ENCODE peak calls at places on chromosome 3, in six cellular contexts. One of them, this sample, is unnamed.

GRCh38 chr3:43379343-43379742 is 93.0 kb downstream of the SNRK start:
- DNase-seq in HepG2: no peak
- DNase-seq in GM12891: no peak
- DNase-seq in K562: no peak
- DNase-seq in H1: no peak
- DNase-seq in GM12878: no peak
- DNase-seq in this sample: no peak

GRCh38 chr3:168417016-168417415 is 321.3 kb upstream of the GOLIM4 start:
- DNase-seq in GM12878: no peak
- DNase-seq in H1: no peak
- DNase-seq in GM12891: no peak
- DNase-seq in HepG2: no peak
- DNase-seq in K562: no peak
- DNase-seq in this sample: no peak

GRCh38 chr3:98034036-98034435 is 1.1 kb downstream of the GABRR3 start:
- DNase-seq in HepG2: no peak
- DNase-seq in K562: no peak
- DNase-seq in GM12891: no peak
- DNase-seq in GM12878: no peak
- DNase-seq in H1: no peak
- DNase-seq in this sample: no peak

GRCh38 chr3:123559040-123559861 is 25.6 kb downstream of the HACD2 start:
- DNase-seq in H1: no peak
- DNase-seq in HepG2: peak
- DNase-seq in GM12878: no peak
- DNase-seq in K562: peak
- DNase-seq in GM12891: no peak
- DNase-seq in this sample: no peak

GRCh38 chr3:157494581-157495281 is 8.5 kb downstream of the VEPH1 start:
- DNase-seq in K562: no peak
- DNase-seq in GM12878: no peak
- DNase-seq in GM12891: no peak
- DNase-seq in HepG2: no peak
- DNase-seq in H1: no peak
- DNase-seq in this sample: no peak

GRCh38 chr3:177977381-177978158 is 558.7 kb upstream of the KCNMB2 start:
- DNase-seq in GM12891: no peak
- DNase-seq in GM12878: no peak
- DNase-seq in H1: no peak
- DNase-seq in K562: no peak
- DNase-seq in HepG2: no peak
- DNase-seq in this sample: no peak

GRCh38 chr3:115814778-115815380 is 191.6 kb downstream of the GAP43 start:
- DNase-seq in K562: peak
- DNase-seq in H1: peak
- DNase-seq in HepG2: peak
- DNase-seq in GM12891: peak
- DNase-seq in GM12878: no peak
- DNase-seq in this sample: peak

GRCh38 chr3:122695927-122696561 is 15.4 kb downstream of the PARP14 start:
- DNase-seq in H1: no peak
- DNase-seq in GM12891: no peak
- DNase-seq in HepG2: no peak
- DNase-seq in GM12878: no peak
- DNase-seq in K562: no peak
- DNase-seq in this sample: no peak

GRCh38 chr3:180180795-180181194 is 144.1 kb upstream of the PEX5L start:
- DNase-seq in GM12878: no peak
- DNase-seq in HepG2: no peak
- DNase-seq in H1: no peak
- DNase-seq in GM12891: no peak
- DNase-seq in K562: no peak
- DNase-seq in this sample: no peak

DNA sequence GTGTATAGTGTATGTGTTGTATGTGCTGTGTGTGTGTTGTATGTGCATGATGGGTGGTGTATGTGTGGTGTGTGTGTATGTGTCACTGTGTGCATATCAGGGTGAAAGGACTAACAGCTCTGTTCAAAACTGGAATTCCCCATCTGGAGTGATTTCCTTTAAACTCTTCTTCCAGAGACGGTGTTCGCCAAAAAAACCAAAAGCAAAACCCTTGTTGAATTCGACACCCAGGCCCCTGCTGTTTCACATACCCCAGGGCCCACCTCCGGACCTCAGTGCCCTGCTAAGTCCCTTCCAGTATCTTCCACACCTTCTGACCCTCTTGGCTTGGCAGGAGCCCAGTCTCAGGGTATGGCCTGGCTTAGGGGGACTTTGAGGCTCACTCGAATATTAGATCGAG is 44.9 kb upstream of the SEC13 start:
- DNase-seq in HepG2: no peak
- DNase-seq in GM12878: no peak
- DNase-seq in GM12891: no peak
- DNase-seq in H1: no peak
- DNase-seq in K562: no peak
- DNase-seq in this sample: no peak
- TF ChIP-seq TAF1 in HepG2: no peak
- TF ChIP-seq TAF1 in GM12878: no peak
- TF ChIP-seq TAF1 in GM12891: no peak
- TF ChIP-seq TAF1 in H1: no peak
- TF ChIP-seq TAF1 in K562: no peak
- TF ChIP-seq TAF1 in this sample: no peak

DNA sequence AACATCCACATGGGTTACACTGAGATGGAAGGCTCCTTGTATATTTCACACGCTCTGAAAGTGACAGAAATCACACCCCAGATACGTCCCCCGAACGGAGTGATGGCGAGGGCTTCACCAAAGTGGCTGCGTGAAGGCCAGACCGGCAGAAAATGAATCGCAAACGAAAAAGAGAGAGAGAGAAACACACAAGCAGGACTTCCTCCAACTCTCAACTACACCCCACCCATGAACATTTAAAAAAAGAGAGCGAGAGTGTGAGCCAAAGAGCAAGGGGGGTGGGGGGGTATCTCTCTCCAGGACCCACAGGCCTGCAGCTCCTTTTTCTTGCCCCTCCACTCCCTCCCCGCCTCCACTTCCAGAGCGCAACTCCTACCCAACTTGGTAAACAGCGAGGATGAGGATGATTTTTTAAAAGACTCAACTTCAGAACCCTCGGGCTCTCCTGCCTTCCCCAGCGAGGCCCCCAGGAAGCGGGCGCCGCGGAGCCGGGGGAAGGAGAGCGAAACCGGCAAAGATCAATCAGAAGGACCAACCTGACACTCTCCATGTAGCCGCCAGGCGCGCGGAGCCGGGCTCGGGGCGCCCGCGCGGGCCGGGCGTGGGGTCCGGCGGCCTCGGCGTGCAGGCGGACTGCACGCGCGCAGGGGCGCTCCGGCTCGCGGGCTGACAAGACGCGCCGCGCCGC is 519.1 kb downstream of the FOXP1 start:
- DNase-seq in H1: peak
- DNase-seq in HepG2: peak
- DNase-seq in K562: peak
- DNase-seq in GM12878: no peak
- DNase-seq in GM12891: no peak
- DNase-seq in this sample: no peak
- TF ChIP-seq POLR2AphosphoS5 in H1: no peak
- TF ChIP-seq POLR2AphosphoS5 in HepG2: no peak
- TF ChIP-seq POLR2AphosphoS5 in K562: no peak
- TF ChIP-seq POLR2AphosphoS5 in GM12878: no peak
- TF ChIP-seq POLR2AphosphoS5 in GM12891: no peak
- TF ChIP-seq POLR2AphosphoS5 in this sample: no peak

GRCh38 chr3:12953201-12953712 is 111.9 kb upstream of the RPL32 start:
- DNase-seq in GM12878: no peak
- DNase-seq in GM12891: no peak
- DNase-seq in HepG2: no peak
- DNase-seq in H1: no peak
- DNase-seq in K562: peak
- DNase-seq in this sample: no peak
- TF ChIP-seq POLR2A in GM12878: no peak
- TF ChIP-seq POLR2A in GM12891: no peak
- TF ChIP-seq POLR2A in HepG2: no peak
- TF ChIP-seq POLR2A in H1: no peak
- TF ChIP-seq POLR2A in K562: peak
- TF ChIP-seq POLR2A in this sample: no peak

GRCh38 chr3:156483961-156484787 is 70.7 kb downstream of the SSR3 start:
- DNase-seq in GM12878: peak
- DNase-seq in HepG2: no peak
- DNase-seq in H1: no peak
- DNase-seq in K562: no peak
- DNase-seq in GM12891: no peak
- DNase-seq in this sample: no peak
- TF ChIP-seq TAF1 in GM12878: peak
- TF ChIP-seq TAF1 in HepG2: no peak
- TF ChIP-seq TAF1 in H1: no peak
- TF ChIP-seq TAF1 in K562: no peak
- TF ChIP-seq TAF1 in GM12891: no peak
- TF ChIP-seq TAF1 in this sample: no peak

DNA sequence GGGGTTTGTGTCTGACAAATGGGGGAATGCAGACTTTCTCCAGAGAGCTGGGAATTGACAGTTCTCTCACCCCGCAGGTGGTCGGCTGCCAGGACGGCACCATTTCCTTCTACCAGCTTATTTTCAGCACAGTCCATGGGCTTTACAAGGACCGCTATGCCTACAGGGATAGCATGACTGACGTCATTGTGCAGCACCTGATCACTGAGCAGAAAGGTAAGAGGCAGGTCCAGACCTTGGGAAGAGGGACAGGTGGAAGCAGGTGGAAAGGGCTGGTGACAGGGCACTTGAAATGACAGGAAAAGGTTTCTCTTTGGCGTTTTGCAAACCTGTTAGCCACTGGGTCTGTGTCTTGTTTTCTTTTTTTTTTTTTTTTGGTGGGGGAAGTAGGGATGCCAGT is 36.6 kb downstream of the IFT122 start:
- DNase-seq in H1: no peak
- DNase-seq in GM12891: no peak
- DNase-seq in HepG2: no peak
- DNase-seq in GM12878: no peak
- DNase-seq in K562: no peak
- DNase-seq in this sample: no peak
- TF ChIP-seq POLR2AphosphoS5 in H1: no peak
- TF ChIP-seq POLR2AphosphoS5 in GM12891: no peak
- TF ChIP-seq POLR2AphosphoS5 in HepG2: no peak
- TF ChIP-seq POLR2AphosphoS5 in GM12878: no peak
- TF ChIP-seq POLR2AphosphoS5 in K562: no peak
- TF ChIP-seq POLR2AphosphoS5 in this sample: no peak

GRCh38 chr3:24069045-24069444 is 124.0 kb downstream of the NR1D2 start:
- DNase-seq in GM12878: no peak
- DNase-seq in H1: no peak
- DNase-seq in HepG2: peak
- DNase-seq in GM12891: no peak
- DNase-seq in K562: no peak
- DNase-seq in this sample: no peak

GRCh38 chr3:24072193-24072592 is 127.1 kb downstream of the NR1D2 start:
- DNase-seq in H1: no peak
- DNase-seq in GM12891: no peak
- DNase-seq in K562: no peak
- DNase-seq in GM12878: no peak
- DNase-seq in HepG2: no peak
- DNase-seq in this sample: no peak

DNA sequence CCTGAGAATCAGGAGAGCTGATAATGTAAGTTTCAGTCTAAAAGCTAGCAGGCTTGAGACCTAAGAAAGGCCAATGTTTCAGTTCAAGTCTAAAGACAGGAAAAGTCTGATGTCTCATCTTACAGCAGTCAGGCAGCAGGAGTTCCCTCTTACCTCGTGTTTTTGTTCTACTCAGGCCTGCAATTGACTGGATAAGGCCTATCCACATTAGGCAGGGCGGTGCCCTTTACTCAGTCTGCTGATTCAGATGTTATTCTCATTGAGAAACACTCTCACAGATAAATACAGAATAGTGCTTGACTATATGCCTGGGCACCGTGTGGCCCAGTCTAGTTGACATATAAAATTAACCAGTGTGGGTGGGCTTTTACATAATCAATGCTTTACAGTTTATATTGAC is 122.4 kb downstream of the NR1D2 start:
- DNase-seq in GM12891: no peak
- DNase-seq in H1: no peak
- DNase-seq in K562: no peak
- DNase-seq in HepG2: no peak
- DNase-seq in GM12878: no peak
- DNase-seq in this sample: no peak
- TF ChIP-seq POLR2A in GM12891: no peak
- TF ChIP-seq POLR2A in H1: no peak
- TF ChIP-seq POLR2A in K562: no peak
- TF ChIP-seq POLR2A in HepG2: no peak
- TF ChIP-seq POLR2A in GM12878: no peak
- TF ChIP-seq POLR2A in this sample: no peak

GRCh38 chr3:72892870-72893269 is 5.0 kb downstream of the GXYLT2 start:
- DNase-seq in GM12878: no peak
- DNase-seq in HepG2: peak
- DNase-seq in K562: peak
- DNase-seq in GM12891: no peak
- DNase-seq in H1: peak
- DNase-seq in this sample: no peak

GRCh38 chr3:72889310-72890165 is 1.7 kb downstream of the GXYLT2 start:
- DNase-seq in GM12878: no peak
- DNase-seq in GM12891: no peak
- DNase-seq in HepG2: no peak
- DNase-seq in H1: no peak
- DNase-seq in K562: no peak
- DNase-seq in this sample: no peak

GRCh38 chr3:72890166-72890925 is 2.5 kb downstream of the GXYLT2 start:
- DNase-seq in HepG2: peak
- DNase-seq in K562: no peak
- DNase-seq in GM12891: no peak
- DNase-seq in H1: no peak
- DNase-seq in GM12878: no peak
- DNase-seq in this sample: no peak

GRCh38 chr3:72891053-72891855 is 3.4 kb downstream of the GXYLT2 start:
- DNase-seq in H1: no peak
- DNase-seq in HepG2: peak
- DNase-seq in GM12891: no peak
- DNase-seq in GM12878: no peak
- DNase-seq in K562: peak
- DNase-seq in this sample: no peak

GRCh38 chr3:72892081-72892763 is 4.4 kb downstream of the GXYLT2 start:
- DNase-seq in H1: no peak
- DNase-seq in GM12891: no peak
- DNase-seq in HepG2: peak
- DNase-seq in GM12878: no peak
- DNase-seq in K562: no peak
- DNase-seq in this sample: no peak
- TF ChIP-seq TAF1 in H1: no peak
- TF ChIP-seq TAF1 in GM12891: no peak
- TF ChIP-seq TAF1 in HepG2: no peak
- TF ChIP-seq TAF1 in GM12878: no peak
- TF ChIP-seq TAF1 in K562: no peak
- TF ChIP-seq TAF1 in this sample: no peak

This sample was measured in GM12892.